ENCODE peak calls at places on chromosomes 6 and 20, in four cellular contexts. P, Z, R and L are unnamed samples. For H3K4me1, the result is how much of the 10 kb centered on the place peaks cover.

GRCh38 chr20:53146201-53146891 is 174.2 kb downstream of the TSHZ2 start:
- DNase-seq in R (no peak), P (no peak), Z (no peak), L (no peak)

GRCh38 chr20:64186071-64186598 is 21.9 kb downstream of the MYT1 start:
- DNase-seq in Z (no peak), P (no peak), R (no peak), L (no peak)

GRCh38 chr20:11822116-11822794 is 95.4 kb upstream of the BTBD3 start:
- DNase-seq in R (no peak), Z (no peak), P (no peak), L (no peak)

GRCh38 chr20:42041000-42041565 is 422.9 kb upstream of the CHD6 start:
- DNase-seq in P (no peak), Z (peak), R (no peak), L (no peak)

GRCh38 chr6:19869464-19869863 is 32.3 kb downstream of the ID4 start:
- DNase-seq in R (no peak), P (no peak), Z (no peak), L (no peak)

GRCh38 chr6:53119349-53119748 is 29.3 kb downstream of the GCM1 start:
- DNase-seq in Z (no peak), P (no peak), R (no peak), L (no peak)

GRCh38 chr6:71602385-71602949 is 283.9 kb upstream of the RIMS1 start:
- DNase-seq in Z (no peak), P (no peak), R (no peak), L (no peak)

GRCh38 chr20:33945391-33946079 is 48.2 kb upstream of the RALY start:
- DNase-seq in R (no peak), P (no peak), Z (no peak), L (no peak)

GRCh38 chr6:32622545-32623401 is 14.4 kb upstream of the HLA-DQA1 start:
- DNase-seq in Z (peak), R (no peak), P (peak), L (peak)

GRCh38 chr20:3797592-3798404 is 1.7 kb downstream of the CDC25B start:
- DNase-seq in Z (no peak), R (no peak), P (no peak), L (peak)

GRCh38 chr6:110250058-110250457 is 69.8 kb downstream of the CDC40 start:
- DNase-seq in P (no peak), Z (no peak), R (no peak), L (no peak)

GRCh38 chr20:48689874-48690571 is 137.8 kb downstream of the PREX1 start:
- DNase-seq in P (no peak), Z (no peak), R (no peak), L (peak)

GRCh38 chr6:137681445-137682009 is 185.5 kb upstream of the TNFAIP3 start:
- DNase-seq in R (no peak), Z (no peak), P (no peak), L (no peak)

GRCh38 chr20:62427172-62428007 is at the start of gene RBBP8NL:
- DNase-seq in P (peak), Z (no peak), R (peak), L (no peak)

DNA sequence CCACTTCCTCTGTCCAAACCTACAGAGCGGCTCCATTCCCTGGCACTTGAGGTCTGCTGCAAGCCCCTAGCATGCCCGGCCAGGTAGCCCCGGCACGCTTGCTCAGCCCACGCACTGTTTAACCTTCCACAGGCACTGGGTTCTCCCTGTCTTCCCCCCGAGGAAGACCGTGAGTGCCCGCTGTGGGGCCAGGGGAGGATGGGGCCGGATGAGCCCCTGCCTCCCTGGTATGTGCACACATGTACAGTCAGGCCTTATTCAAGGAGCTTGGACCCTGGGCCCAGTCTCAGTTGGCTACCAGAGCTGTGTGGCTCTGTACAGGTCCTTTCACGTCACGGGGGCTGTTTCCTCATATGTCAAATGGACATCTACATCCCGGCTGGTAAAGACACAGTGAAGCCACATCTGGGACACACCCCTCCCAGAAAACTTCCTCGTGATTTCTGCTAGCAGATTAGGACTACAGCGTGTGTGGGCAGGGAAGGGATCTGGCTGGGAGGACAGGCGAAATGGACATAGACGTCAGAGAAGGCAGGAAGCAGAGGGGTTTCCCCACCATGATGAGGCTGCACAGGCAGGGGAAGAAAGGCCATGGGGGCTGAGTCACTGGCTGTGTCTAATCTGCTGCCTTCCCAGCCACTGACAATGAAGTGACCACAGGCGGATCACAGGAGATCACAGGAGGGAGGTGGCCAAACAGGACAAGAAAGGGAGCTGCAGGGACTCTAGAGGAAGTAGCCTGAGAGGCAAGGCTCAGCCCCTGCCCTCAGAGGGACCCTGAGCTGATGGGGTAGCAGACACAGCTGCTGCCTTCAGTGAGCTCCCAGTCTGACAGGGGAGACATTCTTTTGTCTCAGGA is 62.9 kb downstream of the MRPL14 start:
- DNase-seq in R (peak), P (no peak), Z (peak), L (no peak)
- H3K4me1 ChIP-seq in R (under half), P (under half), Z (under half), L (under half)

GRCh38 chr20:49821850-49822249 is 9.2 kb downstream of the SLC9A8 start:
- DNase-seq in R (no peak), Z (no peak), P (no peak), L (no peak)
- TF ChIP-seq CTCF in R (peak), Z (no peak), P (no peak), L (no peak)

GRCh38 chr6:83169511-83169910 is 23.6 kb downstream of the PGM3 start:
- DNase-seq in R (no peak), Z (no peak), P (no peak), L (no peak)

GRCh38 chr6:83167726-83168278 is 25.3 kb downstream of the PGM3 start:
- DNase-seq in R (no peak), P (no peak), Z (no peak), L (no peak)

GRCh38 chr6:83169096-83169495 is 24.0 kb downstream of the PGM3 start:
- DNase-seq in Z (no peak), R (no peak), P (no peak), L (no peak)

GRCh38 chr6:83168556-83168955 is 24.5 kb downstream of the PGM3 start:
- DNase-seq in P (no peak), Z (no peak), R (no peak), L (no peak)
- H3K27ac ChIP-seq in P (no peak), Z (no peak), R (no peak), L (no peak)

GRCh38 chr6:10399451-10399850 is 15.4 kb downstream of the TFAP2A start:
- DNase-seq in R (no peak), P (no peak), Z (no peak), L (no peak)

GRCh38 chr6:10401632-10402223 is 13.1 kb downstream of the TFAP2A start:
- DNase-seq in P (no peak), Z (no peak), R (no peak), L (no peak)

GRCh38 chr6:10400330-10400729 is 14.5 kb downstream of the TFAP2A start:
- DNase-seq in R (no peak), P (no peak), Z (no peak), L (no peak)

GRCh38 chr6:10402648-10403311 is 12.1 kb downstream of the TFAP2A start:
- DNase-seq in Z (no peak), R (no peak), P (no peak), L (no peak)

DNA sequence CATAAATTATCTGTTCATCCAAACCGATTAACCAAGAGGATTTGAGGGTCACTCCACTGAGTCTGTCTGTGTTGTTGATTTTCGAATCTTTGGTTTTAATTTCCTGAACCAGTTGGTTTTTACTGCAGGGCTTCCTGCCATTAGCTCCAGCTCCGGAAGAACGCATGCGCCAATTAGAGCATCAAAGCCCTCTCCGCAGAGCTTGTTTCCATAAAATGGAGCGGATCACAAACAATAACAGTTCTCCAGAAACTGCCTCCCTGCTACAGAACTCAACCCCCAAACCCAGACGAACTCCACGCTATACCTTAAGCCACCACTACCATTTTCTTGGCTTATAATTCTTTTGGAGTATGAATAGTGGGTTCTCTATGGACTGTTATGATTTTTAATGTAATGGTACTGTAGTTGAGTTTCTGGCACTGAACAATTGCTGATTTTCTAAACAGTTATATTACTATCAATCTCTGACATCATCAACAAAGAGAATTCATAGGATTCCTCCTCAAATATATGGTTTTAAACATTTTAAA is 13.8 kb downstream of the TFAP2A start:
- DNase-seq in Z (no peak), P (no peak), R (no peak), L (no peak)
- H3K4me1 ChIP-seq in Z (under half), P (under half), R (under half), L (under half)

DNA sequence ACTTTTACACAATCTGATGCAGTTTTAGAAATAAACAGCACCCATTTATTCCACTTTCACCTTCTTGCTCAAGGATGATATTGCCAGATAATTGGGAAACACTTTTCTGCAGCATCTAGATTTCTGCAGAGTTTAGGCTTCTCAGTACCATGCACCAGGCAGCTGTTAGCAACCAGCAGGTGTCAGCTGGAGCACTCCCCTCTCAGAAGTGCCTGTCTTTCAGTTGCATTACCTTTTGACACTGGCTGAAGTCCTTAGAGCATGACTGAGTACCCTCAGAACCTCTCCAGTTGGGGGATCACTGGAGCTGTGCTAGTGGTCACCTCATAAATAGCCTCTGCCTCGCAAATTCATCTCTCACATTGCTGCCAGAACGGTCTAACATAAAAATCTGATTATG is 91.2 kb downstream of the DNAH8 start:
- DNase-seq in R (no peak), Z (no peak), P (no peak), L (no peak)
- TF ChIP-seq CTCF in R (no peak), Z (no peak), P (no peak), L (no peak)

GRCh38 chr6:37489697-37490336 is 9.9 kb downstream of the CCDC167 start:
- DNase-seq in Z (peak), P (no peak), R (no peak), L (no peak)
- H3K27ac ChIP-seq in Z (no peak), P (no peak), R (no peak), L (no peak)

GRCh38 chr6:45737331-45738056 is 278.2 kb downstream of the CLIC5 start:
- DNase-seq in R (no peak), Z (no peak), P (no peak), L (no peak)
- H3K4me1 ChIP-seq in R (under half), Z (under half), P (under half), L (under half)

GRCh38 chr6:122775975-122776374 is 3.5 kb upstream of the FABP7 start:
- DNase-seq in Z (no peak), R (no peak), P (no peak), L (no peak)

GRCh38 chr6:122766256-122766655 is 13.3 kb upstream of the FABP7 start:
- DNase-seq in Z (no peak), P (no peak), R (no peak), L (no peak)

GRCh38 chr6:122772724-122773123 is 6.8 kb upstream of the FABP7 start:
- DNase-seq in P (no peak), R (no peak), Z (no peak), L (no peak)

DNA sequence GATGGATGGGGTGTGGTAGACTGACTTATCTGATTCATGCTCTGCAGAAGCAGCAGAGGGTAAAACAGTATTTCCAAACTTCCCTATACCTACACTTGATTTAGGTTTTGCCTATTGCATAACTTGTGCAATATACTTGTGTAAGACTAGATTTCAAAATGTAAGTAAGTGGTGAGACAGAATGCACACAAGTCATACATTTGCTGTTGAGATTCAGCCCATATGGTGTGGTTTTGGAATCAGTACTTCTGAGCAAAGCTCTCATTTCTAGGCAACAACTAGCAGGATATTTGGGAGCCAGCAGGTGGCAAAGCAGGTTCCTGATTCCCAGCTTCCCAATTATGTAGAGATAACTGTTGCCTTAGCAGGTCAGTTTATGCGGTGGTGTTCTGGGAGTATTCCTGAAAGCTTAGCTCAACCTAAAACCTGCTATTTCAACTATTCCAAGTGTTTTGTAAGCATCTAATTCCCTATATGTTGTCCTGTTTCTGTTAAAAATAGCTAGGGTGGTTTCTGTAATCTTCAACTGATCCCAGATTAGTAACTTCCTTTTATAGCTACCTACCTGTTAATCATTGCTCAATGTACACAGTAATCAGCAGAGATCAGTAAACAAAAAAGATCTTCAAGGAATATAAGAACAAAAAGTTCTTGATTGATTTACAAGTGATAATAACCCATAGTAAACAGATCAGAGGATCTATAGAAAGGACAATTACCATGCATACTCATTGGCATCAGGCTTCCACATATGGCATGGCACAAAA is 8.5 kb upstream of the FABP7 start:
- DNase-seq in P (peak), R (no peak), Z (no peak), L (no peak)
- TF ChIP-seq CTCF in P (peak), R (no peak), Z (no peak), L (no peak)

GRCh38 chr6:134291156-134291555 is 26.8 kb downstream of the SGK1 start:
- DNase-seq in Z (no peak), P (no peak), R (no peak), L (no peak)

GRCh38 chr6:134293659-134294161 is 24.2 kb downstream of the SGK1 start:
- DNase-seq in Z (no peak), P (no peak), R (no peak), L (no peak)

GRCh38 chr6:134296762-134297161 is 21.1 kb downstream of the SGK1 start:
- DNase-seq in Z (no peak), R (no peak), P (no peak), L (no peak)

GRCh38 chr6:134299236-134299635 is 18.7 kb downstream of the SGK1 start:
- DNase-seq in R (no peak), Z (peak), P (no peak), L (no peak)

GRCh38 chr6:134295953-134296553 is 21.9 kb downstream of the SGK1 start:
- DNase-seq in Z (peak), R (no peak), P (peak), L (no peak)
- H3K27ac ChIP-seq in Z (peak), R (peak), P (peak), L (peak)